ENCODE peak calls at places on chromosomes 2 and 18, in nine cellular contexts. One of them, this sample, is unnamed. For H3K4me1, the result is how much of the 10 kb centered on the place peaks cover.

GRCh38 chr2:8565399-8566154 is 116.3 kb upstream of the ID2 start:
- DNase-seq in HCT116: no peak
- DNase-seq in neuronal stem cell: no peak
- DNase-seq in GM23338: no peak
- DNase-seq in right cardiac atrium: peak
- DNase-seq in left ventricle myocardium inferior: no peak
- DNase-seq in PC-3: no peak
- DNase-seq in K562: no peak
- DNase-seq in transverse colon: no peak
- DNase-seq in this sample: peak

GRCh38 chr2:227876536-227876882 is 5.1 kb downstream of the DAW1 start:
- DNase-seq in transverse colon: no peak
- DNase-seq in PC-3: peak
- DNase-seq in left ventricle myocardium inferior: no peak
- DNase-seq in GM23338: no peak
- DNase-seq in K562: no peak
- DNase-seq in right cardiac atrium: no peak
- DNase-seq in neuronal stem cell: no peak
- DNase-seq in HCT116: no peak
- DNase-seq in this sample: no peak

GRCh38 chr2:203804070-203804469 is 63.5 kb upstream of the CTLA4 start:
- DNase-seq in transverse colon: no peak
- DNase-seq in right cardiac atrium: peak
- DNase-seq in PC-3: no peak
- DNase-seq in neuronal stem cell: no peak
- DNase-seq in GM23338: no peak
- DNase-seq in K562: no peak
- DNase-seq in left ventricle myocardium inferior: no peak
- DNase-seq in HCT116: no peak
- DNase-seq in this sample: no peak

GRCh38 chr2:227248876-227249275 is 76.2 kb upstream of the MFF start:
- DNase-seq in PC-3: no peak
- DNase-seq in left ventricle myocardium inferior: no peak
- DNase-seq in right cardiac atrium: no peak
- DNase-seq in neuronal stem cell: no peak
- DNase-seq in GM23338: no peak
- DNase-seq in K562: no peak
- DNase-seq in transverse colon: no peak
- DNase-seq in HCT116: no peak
- DNase-seq in this sample: no peak

GRCh38 chr2:128500136-128500800 is 181.6 kb upstream of the HS6ST1 start:
- DNase-seq in transverse colon: no peak
- DNase-seq in GM23338: no peak
- DNase-seq in K562: no peak
- DNase-seq in left ventricle myocardium inferior: no peak
- DNase-seq in right cardiac atrium: no peak
- DNase-seq in neuronal stem cell: no peak
- DNase-seq in PC-3: no peak
- DNase-seq in HCT116: no peak
- DNase-seq in this sample: no peak

GRCh38 chr2:96509847-96510230 is 4.7 kb upstream of the NEURL3 start:
- DNase-seq in transverse colon: no peak
- DNase-seq in right cardiac atrium: no peak
- DNase-seq in neuronal stem cell: no peak
- DNase-seq in PC-3: no peak
- DNase-seq in K562: no peak
- DNase-seq in left ventricle myocardium inferior: no peak
- DNase-seq in GM23338: no peak
- DNase-seq in HCT116: no peak
- DNase-seq in this sample: no peak

GRCh38 chr2:234363011-234363487 is 133.8 kb downstream of the ARL4C start:
- DNase-seq in PC-3: peak
- DNase-seq in neuronal stem cell: peak
- DNase-seq in GM23338: peak
- DNase-seq in left ventricle myocardium inferior: no peak
- DNase-seq in transverse colon: no peak
- DNase-seq in HCT116: peak
- DNase-seq in right cardiac atrium: no peak
- DNase-seq in K562: no peak
- DNase-seq in this sample: no peak

GRCh38 chr2:108222261-108222660 is 17.5 kb upstream of the SULT1C3 start:
- DNase-seq in transverse colon: no peak
- DNase-seq in K562: no peak
- DNase-seq in PC-3: no peak
- DNase-seq in HCT116: no peak
- DNase-seq in right cardiac atrium: no peak
- DNase-seq in GM23338: no peak
- DNase-seq in neuronal stem cell: no peak
- DNase-seq in left ventricle myocardium inferior: no peak
- DNase-seq in this sample: no peak

GRCh38 chr2:172829229-172829628 is 93.6 kb downstream of the RAPGEF4 start:
- DNase-seq in transverse colon: no peak
- DNase-seq in PC-3: peak
- DNase-seq in K562: no peak
- DNase-seq in neuronal stem cell: no peak
- DNase-seq in left ventricle myocardium inferior: no peak
- DNase-seq in HCT116: no peak
- DNase-seq in right cardiac atrium: no peak
- DNase-seq in GM23338: no peak
- DNase-seq in this sample: no peak

GRCh38 chr2:143843696-143844095 is 676.2 kb downstream of the ZEB2 start:
- DNase-seq in left ventricle myocardium inferior: no peak
- DNase-seq in right cardiac atrium: no peak
- DNase-seq in HCT116: no peak
- DNase-seq in PC-3: no peak
- DNase-seq in neuronal stem cell: no peak
- DNase-seq in GM23338: no peak
- DNase-seq in K562: no peak
- DNase-seq in transverse colon: no peak
- DNase-seq in this sample: no peak

GRCh38 chr18:72089432-72089831 is 454.7 kb downstream of the CBLN2 start:
- DNase-seq in right cardiac atrium: no peak
- DNase-seq in neuronal stem cell: no peak
- DNase-seq in K562: no peak
- DNase-seq in left ventricle myocardium inferior: no peak
- DNase-seq in GM23338: no peak
- DNase-seq in transverse colon: no peak
- DNase-seq in HCT116: no peak
- DNase-seq in PC-3: no peak
- DNase-seq in this sample: no peak

GRCh38 chr2:237998530-237998929 is 31.7 kb downstream of the UBE2F start:
- DNase-seq in right cardiac atrium: no peak
- DNase-seq in GM23338: no peak
- DNase-seq in PC-3: no peak
- DNase-seq in neuronal stem cell: no peak
- DNase-seq in HCT116: no peak
- DNase-seq in transverse colon: no peak
- DNase-seq in left ventricle myocardium inferior: no peak
- DNase-seq in K562: no peak
- DNase-seq in this sample: no peak

GRCh38 chr2:105081006-105081701 is 43.3 kb downstream of the MRPS9 start:
- DNase-seq in neuronal stem cell: no peak
- DNase-seq in left ventricle myocardium inferior: no peak
- DNase-seq in K562: no peak
- DNase-seq in GM23338: peak
- DNase-seq in transverse colon: no peak
- DNase-seq in HCT116: no peak
- DNase-seq in right cardiac atrium: no peak
- DNase-seq in PC-3: no peak
- DNase-seq in this sample: no peak

GRCh38 chr2:238098854-238099708 is 1.1 kb upstream of the ESPNL start:
- DNase-seq in right cardiac atrium: peak
- DNase-seq in HCT116: no peak
- DNase-seq in transverse colon: no peak
- DNase-seq in neuronal stem cell: no peak
- DNase-seq in K562: no peak
- DNase-seq in left ventricle myocardium inferior: no peak
- DNase-seq in GM23338: no peak
- DNase-seq in PC-3: peak
- DNase-seq in this sample: peak

GRCh38 chr2:226360658-226361057 is 439.0 kb downstream of the IRS1 start:
- DNase-seq in right cardiac atrium: no peak
- DNase-seq in HCT116: no peak
- DNase-seq in GM23338: no peak
- DNase-seq in K562: no peak
- DNase-seq in PC-3: no peak
- DNase-seq in neuronal stem cell: no peak
- DNase-seq in left ventricle myocardium inferior: no peak
- DNase-seq in transverse colon: no peak
- DNase-seq in this sample: no peak

GRCh38 chr2:105388971-105389381 is 9.9 kb downstream of the FHL2 start:
- DNase-seq in right cardiac atrium: no peak
- DNase-seq in HCT116: no peak
- DNase-seq in PC-3: no peak
- DNase-seq in left ventricle myocardium inferior: no peak
- DNase-seq in transverse colon: no peak
- DNase-seq in K562: no peak
- DNase-seq in GM23338: no peak
- DNase-seq in neuronal stem cell: no peak
- DNase-seq in this sample: no peak

GRCh38 chr18:45978084-45978483 is 11.0 kb upstream of the EPG5 start:
- DNase-seq in K562: no peak
- DNase-seq in neuronal stem cell: no peak
- DNase-seq in transverse colon: no peak
- DNase-seq in HCT116: no peak
- DNase-seq in left ventricle myocardium inferior: no peak
- DNase-seq in GM23338: peak
- DNase-seq in PC-3: no peak
- DNase-seq in right cardiac atrium: no peak
- DNase-seq in this sample: no peak

GRCh38 chr18:23337599-23338444 is 115.3 kb upstream of the RIOK3 start:
- DNase-seq in right cardiac atrium: no peak
- DNase-seq in HCT116: peak
- DNase-seq in PC-3: peak
- DNase-seq in neuronal stem cell: no peak
- DNase-seq in GM23338: peak
- DNase-seq in K562: no peak
- DNase-seq in transverse colon: no peak
- DNase-seq in left ventricle myocardium inferior: no peak
- DNase-seq in this sample: no peak

DNA sequence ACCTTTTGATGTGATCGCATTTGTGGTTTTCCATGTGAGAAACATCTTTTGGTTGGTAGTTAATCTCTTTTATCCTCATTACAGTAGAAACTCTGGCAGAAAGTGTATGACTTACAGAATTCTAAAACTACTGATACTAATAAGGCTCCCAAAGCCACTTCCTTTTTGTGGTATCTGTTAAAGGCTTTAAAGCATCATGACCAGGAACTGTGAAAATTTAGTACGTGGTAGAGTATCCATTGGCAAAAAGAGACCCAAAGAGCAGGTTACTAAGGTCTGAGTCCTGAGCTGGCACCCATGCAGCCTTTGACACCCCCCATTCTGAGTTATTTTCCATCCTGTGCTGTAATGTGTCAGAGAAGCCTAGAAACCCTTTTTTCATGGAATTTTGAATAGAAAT is 94.5 kb downstream of the DPP4 start:
- DNase-seq in left ventricle myocardium inferior: no peak
- DNase-seq in transverse colon: no peak
- DNase-seq in GM23338: no peak
- DNase-seq in HCT116: no peak
- DNase-seq in PC-3: no peak
- DNase-seq in K562: no peak
- DNase-seq in neuronal stem cell: no peak
- DNase-seq in right cardiac atrium: no peak
- DNase-seq in this sample: no peak
- H3K4me1 ChIP-seq in left ventricle myocardium inferior: under half
- H3K4me1 ChIP-seq in transverse colon: under half
- H3K4me1 ChIP-seq in GM23338: under half
- H3K4me1 ChIP-seq in HCT116: under half
- H3K4me1 ChIP-seq in PC-3: under half
- H3K4me1 ChIP-seq in K562: under half
- H3K4me1 ChIP-seq in neuronal stem cell: under half
- H3K4me1 ChIP-seq in right cardiac atrium: under half
- H3K4me1 ChIP-seq in this sample: under half

GRCh38 chr2:205709319-205709718 is 27.0 kb downstream of the NRP2 start:
- DNase-seq in left ventricle myocardium inferior: no peak
- DNase-seq in right cardiac atrium: no peak
- DNase-seq in neuronal stem cell: no peak
- DNase-seq in HCT116: no peak
- DNase-seq in transverse colon: no peak
- DNase-seq in PC-3: no peak
- DNase-seq in GM23338: no peak
- DNase-seq in K562: no peak
- DNase-seq in this sample: no peak
- H3K4me1 ChIP-seq in left ventricle myocardium inferior: half or more
- H3K4me1 ChIP-seq in right cardiac atrium: under half
- H3K4me1 ChIP-seq in neuronal stem cell: under half
- H3K4me1 ChIP-seq in HCT116: under half
- H3K4me1 ChIP-seq in transverse colon: under half
- H3K4me1 ChIP-seq in PC-3: under half
- H3K4me1 ChIP-seq in GM23338: under half
- H3K4me1 ChIP-seq in K562: under half
- H3K4me1 ChIP-seq in this sample: under half

GRCh38 chr2:3665886-3666612 is 8.0 kb downstream of the ALLC start:
- DNase-seq in GM23338: no peak
- DNase-seq in neuronal stem cell: no peak
- DNase-seq in HCT116: no peak
- DNase-seq in left ventricle myocardium inferior: no peak
- DNase-seq in PC-3: no peak
- DNase-seq in K562: no peak
- DNase-seq in transverse colon: no peak
- DNase-seq in right cardiac atrium: no peak
- DNase-seq in this sample: no peak
- H3K4me1 ChIP-seq in GM23338: under half
- H3K4me1 ChIP-seq in neuronal stem cell: under half
- H3K4me1 ChIP-seq in HCT116: under half
- H3K4me1 ChIP-seq in left ventricle myocardium inferior: under half
- H3K4me1 ChIP-seq in PC-3: under half
- H3K4me1 ChIP-seq in K562: under half
- H3K4me1 ChIP-seq in transverse colon: under half
- H3K4me1 ChIP-seq in right cardiac atrium: under half
- H3K4me1 ChIP-seq in this sample: under half

GRCh38 chr18:28080876-28081300 is 96.0 kb downstream of the CDH2 start:
- DNase-seq in right cardiac atrium: no peak
- DNase-seq in PC-3: no peak
- DNase-seq in left ventricle myocardium inferior: no peak
- DNase-seq in GM23338: no peak
- DNase-seq in transverse colon: no peak
- DNase-seq in neuronal stem cell: no peak
- DNase-seq in HCT116: no peak
- DNase-seq in K562: no peak
- DNase-seq in this sample: no peak

GRCh38 chr18:28078298-28078697 is 98.6 kb downstream of the CDH2 start:
- DNase-seq in K562: no peak
- DNase-seq in left ventricle myocardium inferior: no peak
- DNase-seq in PC-3: no peak
- DNase-seq in transverse colon: no peak
- DNase-seq in neuronal stem cell: no peak
- DNase-seq in HCT116: no peak
- DNase-seq in GM23338: no peak
- DNase-seq in right cardiac atrium: no peak
- DNase-seq in this sample: no peak

GRCh38 chr18:28079883-28080282 is 97.0 kb downstream of the CDH2 start:
- DNase-seq in HCT116: no peak
- DNase-seq in GM23338: no peak
- DNase-seq in K562: no peak
- DNase-seq in neuronal stem cell: no peak
- DNase-seq in left ventricle myocardium inferior: no peak
- DNase-seq in right cardiac atrium: no peak
- DNase-seq in PC-3: no peak
- DNase-seq in transverse colon: no peak
- DNase-seq in this sample: no peak

GRCh38 chr18:28081516-28081915 is 95.4 kb downstream of the CDH2 start:
- DNase-seq in transverse colon: no peak
- DNase-seq in PC-3: no peak
- DNase-seq in HCT116: no peak
- DNase-seq in GM23338: no peak
- DNase-seq in K562: no peak
- DNase-seq in left ventricle myocardium inferior: no peak
- DNase-seq in right cardiac atrium: no peak
- DNase-seq in neuronal stem cell: no peak
- DNase-seq in this sample: no peak

GRCh38 chr18:28078849-28079248 is 98.1 kb downstream of the CDH2 start:
- DNase-seq in HCT116: no peak
- DNase-seq in neuronal stem cell: no peak
- DNase-seq in PC-3: no peak
- DNase-seq in K562: no peak
- DNase-seq in transverse colon: no peak
- DNase-seq in left ventricle myocardium inferior: no peak
- DNase-seq in GM23338: no peak
- DNase-seq in right cardiac atrium: no peak
- DNase-seq in this sample: no peak
- H3K4me1 ChIP-seq in HCT116: under half
- H3K4me1 ChIP-seq in neuronal stem cell: under half
- H3K4me1 ChIP-seq in PC-3: under half
- H3K4me1 ChIP-seq in K562: under half
- H3K4me1 ChIP-seq in transverse colon: under half
- H3K4me1 ChIP-seq in left ventricle myocardium inferior: half or more
- H3K4me1 ChIP-seq in GM23338: under half
- H3K4me1 ChIP-seq in right cardiac atrium: under half
- H3K4me1 ChIP-seq in this sample: under half

This sample was measured in kidney.